ENCODE peak calls at places on chromosomes 11 and 22, in four cellular contexts. V is heart right ventricle, Z is H9, D is adrenal gland. F is an unnamed sample.

GRCh38 chr22:25448435-25449051 is 115.9 kb upstream of the GRK3 start:
- DNase-seq in V (no peak), Z (no peak), D (no peak), F (peak)

GRCh38 chr11:121661796-121662508 is 209.2 kb upstream of the SORL1-AS1 start:
- DNase-seq in Z (no peak), V (no peak), D (no peak), F (no peak)

GRCh38 chr22:43616645-43617044 is 195.5 kb downstream of the EFCAB6 start:
- DNase-seq in D (no peak), V (no peak), Z (no peak), F (no peak)

GRCh38 chr11:33552756-33553155 is 147.9 kb downstream of the C11orf91 start:
- DNase-seq in D (no peak), Z (no peak), V (no peak), F (no peak)

GRCh38 chr11:131760191-131760951 is 390.0 kb downstream of the NTM start:
- DNase-seq in V (no peak), Z (peak), D (no peak), F (no peak)

GRCh38 chr22:46617250-46618103 is 2.7 kb upstream of the GRAMD4 start:
- DNase-seq in D (no peak), Z (no peak), V (no peak), F (no peak)

GRCh38 chr22:20246368-20247009 is 21.6 kb downstream of the RTN4R start:
- DNase-seq in V (no peak), D (no peak), Z (peak), F (no peak)

GRCh38 chr11:50098186-50098725 is 65.6 kb downstream of the OR4C45 start:
- DNase-seq in Z (no peak), V (no peak), D (no peak), F (no peak)

GRCh38 chr11:69383372-69383771 is 89.4 kb downstream of the MYEOV start:
- DNase-seq in V (no peak), Z (peak), D (no peak), F (no peak)

GRCh38 chr11:121614661-121615240 is 162.0 kb upstream of the SORL1-AS1 start:
- DNase-seq in V (no peak), Z (peak), D (no peak), F (no peak)

GRCh38 chr11:63769719-63770443 is 1.3 kb upstream of the ZFTA start:
- DNase-seq in Z (peak), D (no peak), V (peak), F (no peak)

GRCh38 chr11:12172493-12173013 is 62.2 kb downstream of the MICAL2 start:
- DNase-seq in Z (no peak), V (no peak), D (no peak), F (no peak)

GRCh38 chr11:14566331-14567063 is 46.3 kb upstream of the PSMA1 start:
- DNase-seq in D (no peak), V (no peak), Z (no peak), F (no peak)

GRCh38 chr22:47027766-47028165 is 265.3 kb downstream of the TBC1D22A start:
- DNase-seq in V (no peak), D (no peak), Z (no peak), F (no peak)

GRCh38 chr11:31958086-31958735 is 132.7 kb upstream of the RCN1 start:
- DNase-seq in Z (peak), D (peak), V (peak), F (peak)

GRCh38 chr22:43230983-43231723 is 44.2 kb upstream of the TTLL12 start:
- DNase-seq in D (peak), V (peak), Z (peak), F (peak)

GRCh38 chr11:117929568-117930207 is 486 bp upstream of the TMPRSS13 start:
- DNase-seq in V (no peak), Z (no peak), D (no peak), F (no peak)

DNA sequence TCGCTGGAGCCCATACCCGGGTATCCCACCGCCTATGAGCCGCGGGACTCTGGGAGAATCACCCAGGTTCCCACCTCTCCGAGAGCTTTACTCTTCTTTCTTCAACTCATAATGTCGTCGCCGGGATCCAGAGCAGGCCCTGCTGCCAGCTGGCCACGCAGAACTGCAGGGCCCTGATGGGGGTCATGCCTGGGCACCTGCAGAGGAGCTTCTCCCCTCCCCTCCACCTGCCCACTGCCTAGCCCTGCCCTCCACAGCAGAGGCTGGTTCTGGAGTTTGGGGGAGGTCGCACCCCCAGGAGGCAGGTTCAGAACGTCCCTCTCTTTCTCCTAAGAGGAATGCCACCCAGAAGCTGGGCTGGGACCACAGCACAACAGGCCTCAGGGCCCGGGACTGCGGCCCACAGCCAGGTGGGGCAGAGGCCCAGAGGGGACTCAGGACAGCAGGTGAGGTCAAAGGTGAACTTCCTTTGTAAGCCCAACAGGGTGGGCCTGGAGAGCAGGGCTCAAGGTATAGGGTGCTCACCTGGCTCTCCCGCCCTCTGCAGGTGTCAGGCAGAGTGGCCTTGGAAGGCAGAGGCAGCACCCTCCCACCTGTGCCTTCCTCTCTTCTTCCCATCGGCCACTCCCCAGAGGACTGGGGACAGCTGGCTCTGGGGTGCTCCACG is 1.9 kb downstream of the SLC25A45 start:
- DNase-seq in D (no peak), V (no peak), Z (peak), F (no peak)
- TF ChIP-seq CTCF in D (no peak), V (no peak), Z (peak), F (no peak)

GRCh38 chr11:13249992-13250391 is 27.6 kb upstream of the BMAL1 start:
- DNase-seq in Z (no peak), V (no peak), D (no peak), F (no peak)
- TF ChIP-seq CTCF in Z (peak), V (peak), D (no peak), F (peak)

DNA sequence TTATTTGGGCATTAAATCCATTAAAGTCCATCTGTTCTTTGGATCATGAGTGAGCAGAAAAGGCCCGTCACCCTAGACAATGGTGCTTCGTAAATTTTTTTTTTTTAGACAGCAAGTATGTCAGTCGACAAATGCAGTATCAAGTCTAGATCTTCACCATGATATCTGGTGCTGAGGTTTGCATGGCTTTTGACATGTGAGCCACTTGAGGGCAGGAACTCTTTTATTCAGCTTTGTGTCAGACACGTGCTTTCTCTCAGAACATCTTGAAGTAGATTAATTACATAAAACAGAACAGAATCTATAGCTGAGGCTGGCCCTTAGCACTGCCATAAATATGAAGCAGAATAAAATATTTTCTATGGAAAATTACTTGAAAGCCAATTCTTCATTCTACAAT is 62.9 kb upstream of the CARD18 start:
- DNase-seq in V (no peak), Z (no peak), D (no peak), F (no peak)
- TF ChIP-seq CTCF in V (no peak), Z (no peak), D (no peak), F (no peak)

DNA sequence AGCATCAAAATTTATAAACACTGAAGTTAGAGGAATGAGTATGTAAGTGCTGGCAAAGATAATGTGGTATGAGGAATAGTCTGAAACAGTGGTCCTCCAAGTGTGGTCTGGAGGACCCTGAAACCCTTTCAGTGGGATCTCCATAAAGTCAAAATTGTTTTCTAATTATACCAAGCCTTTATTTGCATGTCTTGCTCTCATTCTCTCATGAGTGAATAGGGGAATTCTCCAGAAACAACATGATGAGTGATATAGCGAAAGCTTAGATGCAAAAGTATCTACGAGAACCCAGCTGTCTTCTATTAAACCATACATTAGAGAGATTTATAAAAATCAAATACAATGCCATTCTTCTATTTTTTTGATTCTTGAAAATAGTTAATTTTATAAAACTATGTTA is 145.0 kb upstream of the RAG2 start:
- DNase-seq in Z (no peak), D (no peak), V (no peak), F (peak)
- TF ChIP-seq CTCF in Z (no peak), D (no peak), V (no peak), F (no peak)

DNA sequence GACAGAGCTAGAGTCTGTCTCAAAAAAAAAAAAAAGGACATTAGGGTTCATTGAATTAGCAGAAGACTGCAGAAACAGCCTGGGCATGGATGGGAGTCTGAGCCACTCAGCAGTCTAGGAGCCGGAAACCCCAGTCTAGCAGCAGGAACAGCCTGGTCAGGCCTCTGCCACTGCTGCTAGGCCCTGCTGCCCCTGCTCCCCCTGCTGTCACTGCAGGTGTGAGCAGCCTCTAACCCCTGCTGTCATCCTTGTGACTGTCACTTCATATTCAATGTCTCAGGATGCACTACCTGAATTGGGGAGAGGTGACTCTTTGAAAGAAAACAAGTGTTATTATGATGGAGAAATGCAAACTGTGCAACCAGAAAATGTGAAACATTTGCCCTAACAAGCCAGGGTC is 7.0 kb upstream of the DDX17 start:
- DNase-seq in D (no peak), Z (peak), V (no peak), F (peak)
- TF ChIP-seq CTCF in D (no peak), Z (peak), V (peak), F (peak)

GRCh38 chr22:19122752-19123492 is 710 bp upstream of the DGCR2 start:
- DNase-seq in D (peak), Z (no peak), V (no peak), F (no peak)

GRCh38 chr22:19121631-19122142 is 525 bp downstream of the DGCR2 start:
- DNase-seq in Z (peak), V (peak), D (peak), F (peak)

GRCh38 chr22:19122143-19122751 is at the start of gene DGCR2:
- DNase-seq in V (peak), Z (peak), D (peak), F (peak)

GRCh38 chr22:19119949-19120348 is 2.3 kb downstream of the DGCR2 start:
- DNase-seq in D (no peak), V (no peak), Z (no peak), F (no peak)

DNA sequence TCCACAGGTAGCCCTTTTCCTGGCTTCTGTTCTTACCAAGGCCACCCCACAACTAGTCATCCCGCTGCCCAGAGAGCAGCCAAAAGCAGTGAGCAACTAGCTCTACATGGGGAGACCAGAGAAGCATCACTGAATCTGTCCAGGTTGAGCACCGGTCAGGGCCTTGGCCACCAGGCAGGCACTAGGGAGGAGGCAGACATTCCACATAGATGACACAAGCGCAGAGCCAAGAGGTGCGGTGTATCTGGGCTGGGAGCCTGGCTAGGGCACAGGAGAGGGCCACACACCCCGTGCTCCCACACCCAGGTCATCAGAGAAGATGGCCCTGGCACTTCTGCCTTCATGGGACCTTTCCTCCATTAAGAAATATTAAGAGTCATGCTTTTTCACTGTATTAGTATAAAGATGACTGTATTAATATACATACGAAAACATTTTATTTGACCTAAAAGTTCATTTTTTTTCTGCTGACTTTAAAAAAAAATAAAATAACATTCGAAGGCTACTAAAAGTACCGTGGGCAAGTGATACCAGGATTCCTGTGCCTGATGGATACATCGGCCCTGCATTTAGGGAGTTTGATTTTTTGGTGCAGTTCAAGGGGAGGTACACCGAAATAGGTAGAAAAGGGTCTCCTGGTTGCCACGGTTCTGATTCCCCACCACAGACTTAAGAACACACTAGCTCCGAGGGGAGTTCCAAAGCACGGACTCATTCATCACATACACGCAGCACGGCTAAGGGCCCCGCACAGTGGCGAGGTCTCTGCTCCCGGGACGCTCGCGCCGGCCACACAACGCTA is 1.2 kb downstream of the DGCR2 start:
- DNase-seq in V (no peak), Z (peak), D (peak), F (no peak)
- TF ChIP-seq CTCF in V (no peak), Z (no peak), D (no peak), F (no peak)

DNA sequence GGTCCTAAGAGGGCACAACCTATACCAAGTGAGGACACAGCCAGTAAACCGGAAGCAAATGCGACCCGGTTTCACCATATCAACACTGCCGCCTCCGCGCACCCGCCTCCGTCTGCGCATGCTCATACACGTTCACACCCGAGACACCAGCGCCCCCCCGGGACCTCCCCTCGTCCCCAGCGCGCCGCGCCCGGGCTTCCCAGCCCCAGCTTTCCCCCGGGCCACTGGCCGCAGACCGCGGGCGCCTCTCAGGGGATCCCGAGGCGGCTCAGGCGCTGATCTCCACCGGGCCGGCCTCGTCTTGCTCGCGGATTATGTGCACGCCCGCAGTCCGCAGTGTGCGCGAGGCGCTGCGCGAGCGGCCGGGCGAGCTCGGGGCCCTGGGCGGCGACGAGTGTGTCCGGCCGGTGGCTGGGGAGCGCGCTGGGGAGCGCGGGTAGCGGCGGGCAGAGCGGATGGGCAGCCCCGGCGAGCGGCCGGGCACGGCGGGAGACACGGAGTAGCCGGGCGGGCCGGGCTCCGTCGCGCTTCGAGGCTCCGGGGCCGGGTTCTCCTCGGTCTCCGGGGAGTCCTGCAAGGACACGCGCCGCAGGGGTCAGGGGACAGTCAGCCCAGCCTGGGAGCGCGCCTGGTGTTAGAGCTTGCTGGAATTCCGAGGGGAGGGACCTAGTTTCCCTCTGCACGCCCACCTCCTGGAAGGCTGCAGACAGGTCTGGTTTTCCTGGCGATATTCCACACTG is 2.0 kb downstream of the HEPN1 start:
- DNase-seq in D (peak), V (peak), Z (peak), F (peak)
- TF ChIP-seq CTCF in D (no peak), V (no peak), Z (no peak), F (no peak)

GRCh38 chr22:49825944-49826602 is 1.6 kb downstream of the BRD1 start:
- DNase-seq in D (peak), V (no peak), Z (no peak), F (no peak)
- TF ChIP-seq CTCF in D (no peak), V (no peak), Z (no peak), F (no peak)

DNA sequence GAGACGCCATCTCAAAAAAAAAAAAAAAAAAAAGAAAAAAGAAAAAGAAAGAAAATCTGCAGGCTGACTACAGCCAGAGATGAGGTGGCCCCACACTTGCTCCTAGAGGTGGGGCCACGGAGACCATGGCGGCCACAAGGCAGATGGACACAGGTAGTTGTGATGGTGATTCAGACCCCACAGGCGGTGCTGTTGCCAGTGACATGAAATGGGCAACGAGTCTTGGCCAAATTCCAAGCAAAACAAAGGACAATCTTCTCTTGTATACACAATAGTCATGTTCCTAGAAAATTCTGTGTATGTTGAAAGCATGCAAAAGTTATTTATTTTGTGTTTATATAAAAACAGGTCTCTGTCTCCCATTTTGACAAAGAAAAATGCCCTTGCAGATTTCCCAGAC is 22.6 kb upstream of the DAGLA start:
- DNase-seq in Z (no peak), V (no peak), D (no peak), F (no peak)
- TF ChIP-seq CTCF in Z (no peak), V (no peak), D (no peak), F (no peak)

F was measured in GM10248.